ENCODE peak calls at places on chromosomes 3 and 15, in eight cellular contexts. N is NCI-H2171 treated with DMSO at 0.1 percent for 48 hours, Y is adipocyte, Q is occipital lobe, M is endothelial cell of umbilical vein, F is nephron progenitor cell, K is GM23248, U is endothelial cell. J is an unnamed sample.

GRCh38 chr3:60294181-60294580 is 957.1 kb downstream of the FHIT start:
- DNase-seq in N (peak; percentile 46), Y (peak; percentile 34), Q (no peak), M (no peak), F (no peak), K (peak; percentile 64), U (no peak), J (no peak)

GRCh38 chr15:83446904-83447708 is at the start of gene SH3GL3:
- DNase-seq in N (peak; percentile 50), Y (peak; percentile 91), Q (peak; percentile 94), M (peak; percentile 80), F (peak; percentile 91), K (peak; percentile 93), U (peak; percentile 74), J (peak; percentile 92)

GRCh38 chr3:146334151-146334550 is 83.2 kb upstream of the PLSCR4 start:
- DNase-seq in N (no peak), Y (peak; percentile 76), Q (no peak), M (peak; percentile 46), F (no peak), K (peak; percentile 56), U (peak; percentile 8), J (peak; percentile 21)

GRCh38 chr3:17038900-17039545 is 154.3 kb downstream of the PLCL2 start:
- DNase-seq in N (no peak), Y (no peak), Q (no peak), M (no peak), F (no peak), K (peak; percentile 4), U (no peak), J (no peak)

GRCh38 chr15:85702321-85703230 is 92.1 kb downstream of the KLHL25 start:
- DNase-seq in N (no peak), Y (peak; percentile 40), Q (no peak), M (peak; percentile 81), F (no peak), K (peak; percentile 56), U (no peak), J (no peak)

GRCh38 chr15:74179983-74180688 is 6.6 kb downstream of the ISLR start:
- DNase-seq in N (peak; percentile 57), Y (peak; percentile 71), Q (no peak), M (peak; percentile 18), F (no peak), K (peak; percentile 94), U (no peak), J (peak; percentile 39)

GRCh38 chr15:98728811-98729160 is 80.4 kb downstream of the IGF1R start:
- DNase-seq in N (no peak), Y (peak; percentile 26), Q (no peak), M (no peak), F (no peak), K (peak; percentile 22), U (no peak), J (no peak)

GRCh38 chr3:128481438-128481942 is 11.5 kb downstream of the GATA2 start:
- DNase-seq in N (peak; percentile 91), Y (peak; percentile 51), Q (no peak), M (peak; percentile 53), F (peak; percentile 69), K (peak; percentile 46), U (no peak), J (peak; percentile 86)

GRCh38 chr15:34876640-34877039 is 81.3 kb upstream of the ACTC1 start:
- DNase-seq in N (no peak), Y (no peak), Q (no peak), M (no peak), F (no peak), K (no peak), U (no peak), J (no peak)

GRCh38 chr3:72310028-72310987 is 525.4 kb upstream of the PROK2 start:
- DNase-seq in N (peak; percentile 82), Y (peak; percentile 73), Q (no peak), M (peak; percentile 97), F (peak; percentile 42), K (peak; percentile 87), U (peak; percentile 40), J (no peak)

GRCh38 chr15:28961391-28961790 is 75.6 kb downstream of the APBA2 start:
- DNase-seq in N (no peak), Y (no peak), Q (no peak), M (no peak), F (no peak), K (no peak), U (no peak), J (no peak)

GRCh38 chr15:52440414-52440813 is 88.3 kb downstream of the MYO5A start:
- DNase-seq in N (no peak), Y (no peak), Q (no peak), M (no peak), F (no peak), K (peak; percentile 29), U (no peak), J (no peak)

GRCh38 chr15:48315041-48315440 is 16.2 kb upstream of the DUT start:
- DNase-seq in N (no peak), Y (no peak), Q (no peak), M (no peak), F (no peak), K (no peak), U (no peak), J (no peak)

GRCh38 chr3:10416730-10417300 is 88.6 kb downstream of the ATP2B2 start:
- DNase-seq in N (peak; percentile 5), Y (no peak), Q (no peak), M (no peak), F (no peak), K (no peak), U (no peak), J (peak; percentile 37)

GRCh38 chr15:60519218-60519617 is 40.3 kb upstream of the ICE2 start:
- DNase-seq in N (no peak), Y (peak; percentile 43), Q (no peak), M (peak; percentile 34), F (no peak), K (peak; percentile 64), U (no peak), J (no peak)

GRCh38 chr3:129616713-129617112 is 10.2 kb upstream of the PLXND1 start:
- DNase-seq in N (no peak), Y (peak; percentile 33), Q (no peak), M (no peak), F (no peak), K (peak; percentile 95), U (no peak), J (no peak)

GRCh38 chr3:147886889-147887288 is 477.7 kb downstream of the ZIC1 start:
- DNase-seq in N (no peak), Y (no peak), Q (no peak), M (no peak), F (no peak), K (no peak), U (no peak), J (peak; percentile 22)

GRCh38 chr3:77303943-77304778 is 264.3 kb downstream of the ROBO2 start:
- DNase-seq in N (no peak), Y (no peak), Q (no peak), M (no peak), F (no peak), K (no peak), U (no peak), J (peak; percentile 95)

GRCh38 chr3:194487289-194488006 is 646 bp upstream of the ATP13A3 start:
- DNase-seq in N (no peak), Y (peak; percentile 46), Q (no peak), M (no peak), F (no peak), K (peak; percentile 60), U (peak; percentile 33), J (peak; percentile 55)

GRCh38 chr3:152834354-152835310 is at the start of gene P2RY1:
- DNase-seq in N (peak; percentile 33), Y (peak; percentile 30), Q (peak; percentile 27), M (peak; percentile 59), F (peak; percentile 88), K (peak; percentile 61), U (peak; percentile 86), J (peak; percentile 96)